ENCODE peak calls at places on chromosomes 7 and 10, in four cellular contexts. One of them, this sample, is unnamed.

GRCh38 chr7:144256112-144256511 is 8.5 kb downstream of the OR2A7 start:
- DNase-seq in AG09309: no peak
- DNase-seq in endothelial cell: no peak
- DNase-seq in tibial artery: no peak
- DNase-seq in this sample: no peak

GRCh38 chr10:43409385-43410109 is 561 bp upstream of the HNRNPF start:
- DNase-seq in AG09309: no peak
- DNase-seq in endothelial cell: peak; percentile 11
- DNase-seq in tibial artery: peak; percentile 74
- DNase-seq in this sample: peak; percentile 43

GRCh38 chr7:50595538-50596102 is 30.4 kb upstream of the DDC start:
- DNase-seq in AG09309: peak; percentile 13
- DNase-seq in endothelial cell: peak; percentile 18
- DNase-seq in tibial artery: no peak
- DNase-seq in this sample: peak; percentile 60

GRCh38 chr7:102473271-102473991 is 5.3 kb downstream of the POLR2J start:
- DNase-seq in AG09309: no peak
- DNase-seq in endothelial cell: no peak
- DNase-seq in tibial artery: peak; percentile 59
- DNase-seq in this sample: no peak

GRCh38 chr10:68870545-68871104 is 30.5 kb upstream of the DDX50 start:
- DNase-seq in AG09309: no peak
- DNase-seq in endothelial cell: no peak
- DNase-seq in tibial artery: no peak
- DNase-seq in this sample: no peak

GRCh38 chr7:73567701-73568685 is 10.4 kb downstream of the TBL2 start:
- DNase-seq in AG09309: no peak
- DNase-seq in endothelial cell: no peak
- DNase-seq in tibial artery: no peak
- DNase-seq in this sample: no peak

GRCh38 chr7:131656980-131657725 is 100.7 kb upstream of the PODXL start:
- DNase-seq in AG09309: no peak
- DNase-seq in endothelial cell: no peak
- DNase-seq in tibial artery: peak; percentile 7
- DNase-seq in this sample: no peak

GRCh38 chr10:3805227-3805790 is 20.3 kb upstream of the KLF6 start:
- DNase-seq in AG09309: no peak
- DNase-seq in endothelial cell: no peak
- DNase-seq in tibial artery: no peak
- DNase-seq in this sample: no peak

GRCh38 chr7:109793-110556 is 82.4 kb upstream of the FAM20C start:
- DNase-seq in AG09309: no peak
- DNase-seq in endothelial cell: no peak
- DNase-seq in tibial artery: no peak
- DNase-seq in this sample: no peak

GRCh38 chr10:77416327-77417135 is 221.1 kb downstream of the KCNMA1 start:
- DNase-seq in AG09309: peak; percentile 77
- DNase-seq in endothelial cell: no peak
- DNase-seq in tibial artery: no peak
- DNase-seq in this sample: no peak